ENCODE peak calls at places on chromosomes 2 and 18, in four cellular contexts. K, X, U and Y are unnamed samples.

GRCh38 chr2:238895361-238895882 is 47.5 kb downstream of the TWIST2 start:
- DNase-seq in K (no peak), U (no peak), X (no peak), Y (no peak)

GRCh38 chr2:216583157-216583556 is 50.1 kb upstream of the IGFBP2 start:
- DNase-seq in X (no peak), K (no peak), U (peak; percentile 73), Y (no peak)

GRCh38 chr2:25903216-25903776 is 25.0 kb upstream of the ASXL2 start:
- DNase-seq in X (no peak), K (no peak), U (no peak), Y (no peak)

GRCh38 chr2:26033270-26033768 is 565 bp upstream of the RAB10 start:
- DNase-seq in U (peak; percentile 91), X (peak; percentile 89), K (peak; percentile 71), Y (peak; percentile 94)

GRCh38 chr18:47513036-47513435 is 261.6 kb upstream of the SKOR2 start:
- DNase-seq in K (no peak), X (no peak), U (no peak), Y (no peak)

GRCh38 chr2:240919786-240920782 is 13.9 kb downstream of the CROCC2 start:
- DNase-seq in X (no peak), U (peak; percentile 4), K (no peak), Y (peak; percentile 40)

GRCh38 chr18:48300463-48300961 is 108.7 kb downstream of the ZBTB7C start:
- DNase-seq in K (no peak), X (no peak), U (peak; percentile 54), Y (peak; percentile 85)

GRCh38 chr2:53787255-53787910 is 539 bp downstream of the ERLEC1 start:
- DNase-seq in U (peak; percentile 26), K (no peak), X (no peak), Y (peak; percentile 53)

GRCh38 chr2:182077451-182078142 is 91.9 kb downstream of the PPP1R1C start:
- DNase-seq in X (peak; percentile 52), K (peak; percentile 81), U (peak; percentile 87), Y (peak; percentile 67)

GRCh38 chr18:63869374-63869773 is 18.1 kb upstream of the SERPINB2 start:
- DNase-seq in X (no peak), K (no peak), U (no peak), Y (no peak)

GRCh38 chr2:156589381-156590079 is 153.4 kb downstream of the GPD2 start:
- DNase-seq in K (peak; percentile 27), U (peak; percentile 61), X (no peak), Y (no peak)

GRCh38 chr2:221554769-221555510 is 17.2 kb downstream of the EPHA4 start:
- DNase-seq in X (peak; percentile 44), U (no peak), K (no peak), Y (peak; percentile 63)

GRCh38 chr2:16442971-16443370 is 222.7 kb downstream of the CYRIA start:
- DNase-seq in X (no peak), K (no peak), U (no peak), Y (no peak)

GRCh38 chr18:2441544-2441943 is 129.8 kb downstream of the METTL4 start:
- DNase-seq in X (no peak), K (no peak), U (no peak), Y (no peak)

GRCh38 chr2:155364766-155365165 is 666.3 kb downstream of the KCNJ3 start:
- DNase-seq in K (no peak), U (no peak), X (no peak), Y (no peak)

GRCh38 chr18:69897397-69898108 is 50.1 kb downstream of the CD226 start:
- DNase-seq in K (no peak), X (no peak), U (no peak), Y (no peak)

GRCh38 chr2:84942964-84943421 is 28.0 kb upstream of the KCMF1 start:
- DNase-seq in U (no peak), X (no peak), K (no peak), Y (no peak)

GRCh38 chr2:84947010-84947593 is 23.9 kb upstream of the KCMF1 start:
- DNase-seq in K (no peak), U (no peak), X (no peak), Y (no peak)

GRCh38 chr2:84942166-84942565 is 28.8 kb upstream of the KCMF1 start:
- DNase-seq in X (no peak), U (no peak), K (no peak), Y (no peak)

GRCh38 chr2:84944257-84944909 is 26.6 kb upstream of the KCMF1 start:
- DNase-seq in X (no peak), K (no peak), U (no peak), Y (no peak)

GRCh38 chr2:84946204-84947009 is 24.6 kb upstream of the KCMF1 start:
- DNase-seq in K (peak; percentile 96), U (peak; percentile 82), X (no peak), Y (no peak)
- H3K27ac ChIP-seq in K (peak overlapping the region; percentile 99), U (peak overlapping the region; percentile 95), X (no peak overlapping the region), Y (no peak overlapping the region)

GRCh38 chr18:55418439-55418838 is 169.6 kb downstream of the TCF4 start:
- DNase-seq in X (no peak), U (no peak), K (no peak), Y (no peak)
- H3K4me1 ChIP-seq in X (peaks cover 10% of the 10 kb centered on the region), U (peaks cover 14% of the 10 kb centered on the region), K (no peaks in the 10 kb centered on the region), Y (peaks cover 3% of the 10 kb centered on the region)

DNA sequence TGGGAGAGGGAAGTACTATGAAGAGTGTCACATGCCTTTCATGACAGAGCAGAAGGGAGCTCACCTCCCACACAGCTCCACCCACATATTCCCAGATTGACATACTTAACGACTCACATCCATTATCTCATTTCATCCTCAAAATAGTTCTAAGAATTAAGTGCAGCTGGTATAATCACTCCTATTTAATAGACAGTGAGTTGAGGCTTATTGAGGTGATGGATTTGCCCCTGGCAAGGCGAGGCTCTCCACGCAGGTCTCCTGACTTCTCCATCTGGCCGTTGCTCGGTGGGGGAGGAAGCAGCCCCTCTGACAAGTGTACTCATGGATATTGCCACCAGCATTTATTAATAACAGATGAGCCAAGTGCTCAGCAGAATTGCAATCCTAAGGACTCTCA is 81.4 kb downstream of the TGOLN2 start:
- DNase-seq in X (no peak), K (no peak), U (no peak), Y (no peak)
- H3K27ac ChIP-seq in X (no peak overlapping the region), K (no peak overlapping the region), U (no peak overlapping the region), Y (no peak overlapping the region)

DNA sequence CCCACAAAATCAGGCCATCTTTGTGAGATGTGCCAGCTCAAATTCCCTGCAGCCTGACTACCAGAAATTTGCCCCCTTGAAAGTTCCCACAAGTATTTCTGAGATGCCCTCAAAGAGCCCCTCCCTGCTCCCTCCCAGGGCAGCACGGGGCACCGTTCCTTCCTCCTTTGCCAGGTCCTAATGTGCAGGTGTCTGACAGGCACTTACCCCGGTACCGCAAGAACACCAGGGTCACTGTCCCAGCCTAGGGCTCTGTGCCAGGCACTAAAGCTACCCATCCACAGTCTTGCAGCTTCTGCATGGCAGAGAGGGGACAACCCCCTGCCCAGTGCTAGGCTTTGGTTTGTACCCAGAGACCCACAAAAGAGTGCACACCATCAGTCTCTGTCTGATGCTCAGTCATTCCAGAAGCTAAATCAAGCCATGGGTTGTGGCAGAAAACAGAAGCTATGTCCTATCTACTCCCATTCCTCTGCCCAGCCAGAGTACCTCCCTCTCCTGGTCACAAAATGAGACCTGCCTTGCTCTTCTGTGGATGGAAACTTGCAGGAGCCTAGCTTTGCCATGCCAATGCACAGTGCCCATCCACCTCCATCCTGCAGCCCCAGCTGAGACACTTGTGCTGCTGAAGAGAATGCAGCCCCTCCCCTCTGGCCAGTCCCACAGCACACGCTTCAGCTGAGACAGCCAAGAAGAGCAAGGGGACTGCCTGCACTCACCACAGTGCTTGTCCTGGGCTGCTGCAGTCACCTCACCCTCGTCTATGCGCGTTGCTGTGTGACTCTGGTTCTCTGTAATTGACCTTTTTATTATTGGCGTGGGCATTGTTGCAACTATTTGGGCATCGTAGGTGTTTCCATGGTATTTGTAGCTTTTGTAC is 48.7 kb downstream of the INPP5D start:
- DNase-seq in K (no peak), U (no peak), X (no peak), Y (no peak)
- H3K4me1 ChIP-seq in K (no peaks in the 10 kb centered on the region), U (no peaks in the 10 kb centered on the region), X (peaks cover 1% of the 10 kb centered on the region), Y (no peaks in the 10 kb centered on the region)

GRCh38 chr2:153953761-153954160 is 82.0 kb downstream of the GALNT13 start:
- DNase-seq in K (no peak), U (no peak), X (no peak), Y (no peak)
- H3K27ac ChIP-seq in K (no peak overlapping the region), U (no peak overlapping the region), X (no peak overlapping the region), Y (no peak overlapping the region)

DNA sequence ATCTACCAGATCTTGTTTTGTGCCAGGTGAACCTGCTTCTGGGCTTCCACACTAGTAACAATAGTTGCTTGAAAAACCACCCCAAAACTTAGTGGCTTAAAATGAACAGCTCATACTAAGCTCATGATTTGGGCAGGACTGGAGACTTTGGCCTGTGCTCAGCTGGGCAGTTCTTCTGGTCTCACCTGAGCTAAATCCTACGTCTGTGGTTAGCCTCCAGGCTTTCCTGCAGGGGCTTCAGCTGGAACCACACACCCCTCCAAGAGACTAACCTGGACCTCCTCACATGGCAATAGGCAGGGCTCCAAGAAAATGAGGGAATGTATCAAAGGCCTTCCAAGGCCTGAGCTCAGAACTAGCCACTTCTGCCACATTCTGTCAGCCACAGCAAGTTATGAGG is 144.1 kb downstream of the CD8B2 start:
- DNase-seq in K (no peak), X (no peak), U (no peak), Y (no peak)
- H3K4me1 ChIP-seq in K (no peaks in the 10 kb centered on the region), X (no peaks in the 10 kb centered on the region), U (no peaks in the 10 kb centered on the region), Y (no peaks in the 10 kb centered on the region)

DNA sequence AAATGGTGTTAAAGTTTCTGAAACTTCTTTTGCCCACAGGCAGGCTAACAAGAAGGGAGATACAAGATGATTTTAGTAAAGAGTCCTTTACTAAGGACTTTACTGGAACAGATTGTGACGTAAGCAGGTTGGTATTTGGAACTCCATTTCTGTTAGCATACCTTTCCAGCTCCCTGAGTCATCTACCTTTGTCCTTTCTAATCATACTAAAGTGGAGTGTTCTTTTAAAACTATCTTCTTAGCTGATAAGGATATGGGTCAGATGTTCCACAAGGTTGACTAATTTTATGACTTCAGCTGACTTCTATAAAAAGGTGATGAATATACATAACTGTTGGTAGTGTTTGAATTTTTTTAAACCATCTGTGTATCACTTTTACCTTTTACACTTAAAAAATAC is 21.1 kb downstream of the UGP2 start:
- DNase-seq in U (peak; percentile 76), X (no peak), K (peak; percentile 70), Y (no peak)
- H3K27ac ChIP-seq in U (peak overlapping the region; percentile 94), X (no peak overlapping the region), K (peak overlapping the region; percentile 58), Y (no peak overlapping the region)

DNA sequence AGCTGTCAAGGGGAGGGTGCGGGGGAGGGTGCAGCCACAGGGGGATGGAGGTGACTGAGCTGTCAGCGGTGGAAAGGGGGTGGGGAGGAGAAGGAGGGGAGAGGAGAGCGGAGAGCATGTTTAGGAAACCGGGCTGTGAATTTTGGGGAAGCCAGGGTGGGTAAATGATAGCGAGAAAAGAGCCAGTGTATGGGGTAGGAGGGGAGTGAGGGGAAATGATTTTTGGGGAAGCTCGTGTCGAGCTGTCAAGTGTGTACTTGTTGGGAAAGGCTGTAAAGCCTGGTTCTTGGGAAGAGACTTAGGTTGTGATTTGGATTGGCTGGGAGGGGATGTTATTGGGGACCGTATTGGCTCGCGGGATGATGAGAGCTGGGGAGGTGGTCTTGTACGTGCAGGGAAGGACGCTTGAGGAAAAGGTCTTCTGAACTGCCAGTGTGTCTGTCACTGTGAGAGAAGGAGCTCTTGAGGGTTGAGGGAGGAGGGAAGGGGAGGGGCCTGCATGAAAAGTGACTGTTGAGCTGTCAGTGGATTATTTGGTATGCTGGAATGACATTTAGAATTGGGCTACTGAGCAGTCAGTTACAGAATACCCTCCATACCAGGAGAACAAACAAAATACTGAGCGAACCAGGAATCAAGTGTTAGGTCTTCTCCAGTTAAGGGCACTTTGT is 1.0 kb downstream of the UBR3 start:
- DNase-seq in U (peak; percentile 49), K (no peak), X (peak; percentile 56), Y (peak; percentile 66)
- H3K4me1 ChIP-seq in U (peaks cover 7% of the 10 kb centered on the region), K (peaks cover 12% of the 10 kb centered on the region), X (peaks cover 4% of the 10 kb centered on the region), Y (no peaks in the 10 kb centered on the region)